ENCODE peak calls at places on chromosomes 5 and 9, in seven cellular contexts. J is GM12878, W is H1, P is SK-N-SH, I is K562, K is HepG2, X is Panc1. S is an unnamed sample. For H3K4me1, the result is how much of the 10 kb centered on the place peaks cover.

GRCh38 chr5:34556514-34556782 is 99.7 kb upstream of the RAI14 start:
- DNase-seq in W (no peak), X (no peak), P (no peak), K (no peak), J (no peak), I (no peak), S (no peak)

GRCh38 chr5:88159591-88159990 is 109.1 kb downstream of the TMEM161B start:
- DNase-seq in P (no peak), I (no peak), W (no peak), J (no peak), K (no peak), X (no peak), S (no peak)

GRCh38 chr9:16689352-16689938 is 181.0 kb downstream of the BNC2 start:
- DNase-seq in K (no peak), P (no peak), I (no peak), X (no peak), J (no peak), W (no peak), S (no peak)

GRCh38 chr5:4080370-4080769 is 484.7 kb downstream of the IRX1 start:
- DNase-seq in W (no peak), P (no peak), K (no peak), J (no peak), I (no peak), X (no peak), S (no peak)

GRCh38 chr9:76610009-76610352 is 151.0 kb downstream of the GCNT1 start:
- DNase-seq in I (no peak), P (no peak), J (no peak), X (no peak), W (no peak), K (no peak), S (no peak)

GRCh38 chr9:114924327-114924726 is 6.1 kb downstream of the TNFSF8 start:
- DNase-seq in J (no peak), X (no peak), I (no peak), P (no peak), W (no peak), K (no peak), S (no peak)

GRCh38 chr9:93096131-93096802 is at the start of gene CARD19:
- DNase-seq in I (peak), W (peak), J (no peak), K (no peak), P (no peak), X (no peak), S (no peak)

GRCh38 chr5:143019614-143020515 is 249.7 kb downstream of the ARHGAP26 start:
- DNase-seq in W (no peak), K (no peak), P (no peak), I (no peak), X (no peak), J (peak), S (no peak)

GRCh38 chr5:169242849-169243186 is 58.1 kb downstream of the SLIT3 start:
- DNase-seq in P (no peak), J (no peak), W (no peak), X (no peak), I (no peak), K (no peak), S (no peak)

GRCh38 chr9:100911273-100911672 is 117.3 kb upstream of the PLPPR1 start:
- DNase-seq in I (no peak), K (no peak), J (no peak), P (no peak), X (no peak), W (no peak), S (no peak)

GRCh38 chr5:93789173-93790070 is 48.0 kb upstream of the POU5F2 start:
- DNase-seq in W (no peak), I (no peak), X (no peak), P (no peak), J (no peak), K (no peak), S (no peak)

GRCh38 chr9:14383296-14383695 is 69.4 kb upstream of the NFIB start:
- DNase-seq in K (no peak), I (no peak), J (no peak), W (no peak), P (no peak), X (no peak), S (no peak)

GRCh38 chr5:170293273-170293672 is 4.3 kb downstream of the LCP2 start:
- DNase-seq in W (no peak), J (peak), K (no peak), I (no peak), P (no peak), X (no peak), S (no peak)

GRCh38 chr5:150619359-150620230 is 20.9 kb upstream of the SYNPO start:
- DNase-seq in W (no peak), K (no peak), I (no peak), X (no peak), J (no peak), P (no peak), S (no peak)

GRCh38 chr9:108478431-108478837 is 377.4 kb downstream of the ACTL7B start:
- DNase-seq in K (no peak), I (no peak), X (no peak), W (no peak), J (no peak), P (no peak), S (no peak)

GRCh38 chr9:38171538-38171884 is 102.5 kb upstream of the SHB start:
- DNase-seq in J (no peak), I (no peak), K (no peak), P (no peak), X (no peak), W (no peak), S (no peak)

GRCh38 chr9:136656795-136657611 is 5.7 kb upstream of the EGFL7 start:
- DNase-seq in J (no peak), W (peak), K (no peak), X (no peak), I (no peak), P (no peak), S (no peak)

GRCh38 chr9:136660971-136661540 is 1.7 kb upstream of the EGFL7 start:
- DNase-seq in J (no peak), P (no peak), X (no peak), W (peak), I (no peak), K (no peak), S (no peak)

GRCh38 chr9:136657975-136658848 is 4.5 kb upstream of the EGFL7 start:
- DNase-seq in X (no peak), P (no peak), K (no peak), J (no peak), I (no peak), W (peak), S (no peak)

GRCh38 chr9:136659861-136660784 is 2.6 kb upstream of the EGFL7 start:
- DNase-seq in K (no peak), J (no peak), I (no peak), W (peak), X (no peak), P (no peak), S (no peak)

DNA sequence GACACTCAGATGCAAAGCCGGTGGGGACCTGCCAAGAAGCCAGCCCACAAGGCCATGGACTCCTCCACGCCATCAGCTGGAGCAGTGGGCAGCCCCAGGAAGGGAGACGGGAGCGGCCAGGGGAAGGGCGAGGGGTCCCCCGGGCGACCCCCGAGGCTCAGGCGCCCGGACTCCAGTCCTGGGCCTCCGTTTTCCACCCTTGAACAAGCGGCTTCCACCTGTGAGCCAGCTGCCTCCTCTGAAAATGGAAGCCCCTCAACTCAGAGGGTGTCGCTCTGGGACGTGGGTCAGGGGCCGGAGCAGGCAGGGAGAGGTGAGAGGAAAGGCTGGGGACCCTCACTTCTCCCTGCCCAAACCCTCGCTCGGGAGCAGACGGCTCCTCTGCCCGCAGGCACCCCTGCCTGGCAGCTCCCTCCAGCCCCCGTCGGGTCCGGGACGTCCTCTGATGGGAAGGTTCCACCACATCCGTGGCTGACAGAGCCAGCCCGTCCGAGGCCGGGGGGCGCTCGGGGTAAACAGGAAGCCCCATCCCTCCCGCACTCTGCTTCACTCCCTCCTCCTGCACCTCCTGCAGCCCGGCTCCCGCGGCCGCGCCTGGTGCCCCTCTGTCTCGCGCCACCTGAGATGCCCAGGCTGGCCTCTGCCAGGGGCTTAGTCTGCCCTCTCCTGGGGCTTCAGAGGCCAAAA is 3.7 kb upstream of the EGFL7 start:
- DNase-seq in P (no peak), K (no peak), J (no peak), X (no peak), W (peak), I (no peak), S (no peak)
- H3K4me1 ChIP-seq in P (under half), K (under half), J (under half), X (under half), W (under half), I (half or more), S (under half)

DNA sequence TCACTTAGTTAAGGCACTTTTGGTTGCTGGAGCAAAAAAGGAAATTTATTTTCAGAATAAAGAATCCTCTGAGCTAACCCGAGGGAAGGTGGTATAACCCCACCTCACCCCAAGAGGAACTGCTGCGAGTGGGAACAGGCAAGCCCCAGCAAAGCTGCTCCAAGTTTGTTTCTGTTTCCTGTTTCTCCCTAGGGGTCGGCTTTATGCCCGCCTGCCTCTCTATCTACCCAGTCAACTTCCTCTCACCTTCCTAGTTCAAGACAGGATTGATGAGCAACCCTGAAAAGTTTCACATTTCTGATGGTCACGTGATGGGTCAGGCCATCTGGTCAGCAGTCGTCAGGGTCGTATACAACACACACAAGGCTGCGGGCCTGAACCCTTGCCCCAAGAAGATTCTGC is 31.1 kb downstream of the TRIO start:
- DNase-seq in K (no peak), P (peak), J (peak), I (no peak), X (no peak), W (no peak), S (no peak)
- TF ChIP-seq SIN3A in K (no peak), P (no peak), J (no peak), I (no peak), X (no peak), W (no peak), S (no peak)

GRCh38 chr5:135100011-135100410 is 66.0 kb upstream of the PITX1 start:
- DNase-seq in W (no peak), J (no peak), K (no peak), P (no peak), X (no peak), I (no peak), S (no peak)
- H3K4me1 ChIP-seq in W (under half), J (under half), K (under half), P (under half), X (under half), I (under half), S (under half)

DNA sequence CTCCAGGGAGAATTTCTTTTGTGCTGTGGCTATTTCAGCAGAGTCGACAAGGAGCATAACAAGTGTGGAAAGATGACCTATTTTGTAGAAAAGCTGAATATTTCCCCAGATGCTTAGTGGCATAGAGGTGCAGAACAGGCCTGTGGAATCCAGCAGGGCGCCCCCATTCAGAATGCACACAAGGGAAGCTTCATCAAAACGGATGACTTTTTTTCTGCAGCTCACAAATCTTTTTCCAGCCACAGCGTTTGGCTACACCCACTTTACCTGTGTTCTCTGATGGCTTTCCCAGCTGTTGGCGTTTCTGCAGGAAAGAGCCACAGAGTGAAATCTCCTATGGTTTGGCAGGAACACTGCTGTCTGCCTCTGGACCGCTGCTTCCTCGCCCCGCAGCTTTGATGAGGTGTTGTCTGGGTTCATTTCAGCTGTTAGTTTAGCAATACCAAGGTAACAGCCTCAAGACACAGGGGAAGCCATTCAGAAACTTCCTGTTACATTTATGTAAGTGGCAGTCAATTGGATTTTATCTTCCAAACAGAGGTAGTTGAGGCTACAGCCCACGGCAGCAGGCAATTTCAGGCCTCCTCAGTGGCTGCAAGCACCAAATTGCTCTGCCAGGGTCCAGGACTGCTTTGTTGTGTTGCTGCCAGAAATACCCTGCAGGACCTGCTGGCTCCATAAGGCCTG is 96.5 kb downstream of the MVB12B start:
- DNase-seq in X (no peak), W (no peak), P (peak), I (no peak), J (no peak), K (no peak), S (no peak)
- TF ChIP-seq SIN3A in X (no peak), W (no peak), P (no peak), I (no peak), J (no peak), K (no peak), S (no peak)

GRCh38 chr5:109691248-109691574 is 1.5 kb downstream of the MAN2A1 start:
- DNase-seq in K (no peak), J (no peak), P (no peak), I (no peak), W (no peak), X (no peak), S (no peak)
- H3K4me1 ChIP-seq in K (half or more), J (under half), P (under half), I (under half), W (under half), X (under half), S (under half)

DNA sequence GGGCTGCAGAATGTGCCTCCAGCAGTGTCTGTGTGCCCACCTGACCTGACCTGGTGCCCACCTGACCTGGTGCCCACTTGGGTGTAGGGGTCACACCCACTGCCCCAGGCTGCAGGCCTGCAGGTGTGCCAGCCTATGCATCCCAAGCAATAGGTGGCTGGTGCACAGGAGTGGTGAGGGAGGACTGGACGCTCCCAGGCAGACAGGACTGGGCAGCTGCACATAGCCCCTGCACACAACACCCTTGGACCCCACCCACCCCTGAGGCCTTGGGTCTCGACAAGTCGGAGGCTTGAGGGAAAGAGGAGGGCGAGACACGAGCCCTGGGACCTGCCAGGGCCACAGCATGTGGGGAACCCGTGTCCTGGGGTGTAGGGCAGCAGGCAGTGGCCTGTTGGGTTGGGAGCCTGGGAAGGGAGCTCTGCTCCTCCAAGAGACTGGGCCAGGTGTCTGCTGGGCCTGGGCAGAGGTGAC is 10.8 kb upstream of the NRARP start:
- DNase-seq in W (no peak), K (no peak), I (no peak), X (no peak), J (no peak), P (peak), S (no peak)
- TF ChIP-seq SIN3A in W (no peak), K (no peak), I (no peak), X (no peak), J (no peak), P (no peak), S (no peak)

S was measured in HCT116.